ENCODE peak calls at places on chromosome 10, in ten cellular contexts. One of them, this sample, is unnamed.
A peak's percentile ranks its signal among the peaks of the same experiment; 100 is the strongest.

GRCh38 chr10:27720529-27720928 is 25.1 kb downstream of the MKX start:
- DNase-seq in aorta: no peak
- DNase-seq in prostate gland: no peak
- DNase-seq in Peyer's patch: no peak
- DNase-seq in choroid plexus epithelial cell: no peak
- DNase-seq in body of pancreas: no peak
- DNase-seq in coronary artery: no peak
- DNase-seq in psoas muscle: no peak
- DNase-seq in fibroblast of mammary gland: no peak
- DNase-seq in pancreas: no peak
- DNase-seq in this sample: no peak

GRCh38 chr10:71779641-71780040 is 6.3 kb upstream of the VSIR start:
- DNase-seq in aorta: no peak
- DNase-seq in prostate gland: no peak
- DNase-seq in Peyer's patch: no peak
- DNase-seq in choroid plexus epithelial cell: no peak
- DNase-seq in body of pancreas: no peak
- DNase-seq in coronary artery: no peak
- DNase-seq in psoas muscle: no peak
- DNase-seq in fibroblast of mammary gland: no peak
- DNase-seq in pancreas: no peak
- DNase-seq in this sample: no peak

GRCh38 chr10:67114945-67115344 is 189.1 kb downstream of the LRRTM3 start:
- DNase-seq in aorta: no peak
- DNase-seq in prostate gland: no peak
- DNase-seq in Peyer's patch: no peak
- DNase-seq in choroid plexus epithelial cell: no peak
- DNase-seq in body of pancreas: no peak
- DNase-seq in coronary artery: no peak
- DNase-seq in psoas muscle: no peak
- DNase-seq in fibroblast of mammary gland: no peak
- DNase-seq in pancreas: no peak
- DNase-seq in this sample: no peak

GRCh38 chr10:72250666-72251065 is 23.1 kb upstream of the DDIT4 start:
- DNase-seq in aorta: peak; percentile 76
- DNase-seq in prostate gland: peak; percentile 25
- DNase-seq in Peyer's patch: peak; percentile 64
- DNase-seq in choroid plexus epithelial cell: peak; percentile 94
- DNase-seq in body of pancreas: peak; percentile 60
- DNase-seq in coronary artery: no peak
- DNase-seq in psoas muscle: peak; percentile 79
- DNase-seq in fibroblast of mammary gland: peak; percentile 86
- DNase-seq in pancreas: no peak
- DNase-seq in this sample: peak; percentile 86

GRCh38 chr10:105188737-105189463 is 547.8 kb downstream of the SORCS3 start:
- DNase-seq in aorta: no peak
- DNase-seq in prostate gland: no peak
- DNase-seq in Peyer's patch: no peak
- DNase-seq in choroid plexus epithelial cell: peak; percentile 11
- DNase-seq in body of pancreas: no peak
- DNase-seq in coronary artery: no peak
- DNase-seq in psoas muscle: no peak
- DNase-seq in fibroblast of mammary gland: peak; percentile 44
- DNase-seq in pancreas: no peak
- DNase-seq in this sample: peak; percentile 91

GRCh38 chr10:16854623-16855022 is 37.4 kb upstream of the RSU1 start:
- DNase-seq in aorta: no peak
- DNase-seq in prostate gland: no peak
- DNase-seq in Peyer's patch: peak; percentile 51
- DNase-seq in choroid plexus epithelial cell: peak; percentile 39
- DNase-seq in body of pancreas: no peak
- DNase-seq in coronary artery: no peak
- DNase-seq in psoas muscle: no peak
- DNase-seq in fibroblast of mammary gland: peak; percentile 64
- DNase-seq in pancreas: no peak
- DNase-seq in this sample: peak; percentile 46

GRCh38 chr10:126247454-126247975 is 140.8 kb downstream of the ADAM12 start:
- DNase-seq in aorta: peak; percentile 91
- DNase-seq in prostate gland: no peak
- DNase-seq in Peyer's patch: peak; percentile 65
- DNase-seq in choroid plexus epithelial cell: peak; percentile 99
- DNase-seq in body of pancreas: peak; percentile 68
- DNase-seq in coronary artery: peak; percentile 92
- DNase-seq in psoas muscle: no peak
- DNase-seq in fibroblast of mammary gland: peak; percentile 100
- DNase-seq in pancreas: peak; percentile 64
- DNase-seq in this sample: peak; percentile 100

GRCh38 chr10:21494221-21495001 is 31.1 kb downstream of the SKIDA1 start:
- DNase-seq in aorta: no peak
- DNase-seq in prostate gland: no peak
- DNase-seq in Peyer's patch: no peak
- DNase-seq in choroid plexus epithelial cell: peak; percentile 65
- DNase-seq in body of pancreas: no peak
- DNase-seq in coronary artery: peak; percentile 76
- DNase-seq in psoas muscle: peak; percentile 55
- DNase-seq in fibroblast of mammary gland: no peak
- DNase-seq in pancreas: no peak
- DNase-seq in this sample: peak; percentile 37

GRCh38 chr10:88244781-88245350 is 338.3 kb downstream of the RNLS start:
- DNase-seq in aorta: no peak
- DNase-seq in prostate gland: no peak
- DNase-seq in Peyer's patch: no peak
- DNase-seq in choroid plexus epithelial cell: no peak
- DNase-seq in body of pancreas: no peak
- DNase-seq in coronary artery: no peak
- DNase-seq in psoas muscle: no peak
- DNase-seq in fibroblast of mammary gland: no peak
- DNase-seq in pancreas: no peak
- DNase-seq in this sample: no peak

GRCh38 chr10:33199731-33200130 is 134.7 kb downstream of the NRP1 start:
- DNase-seq in aorta: no peak
- DNase-seq in prostate gland: no peak
- DNase-seq in Peyer's patch: no peak
- DNase-seq in choroid plexus epithelial cell: no peak
- DNase-seq in body of pancreas: no peak
- DNase-seq in coronary artery: no peak
- DNase-seq in psoas muscle: no peak
- DNase-seq in fibroblast of mammary gland: peak; percentile 36
- DNase-seq in pancreas: no peak
- DNase-seq in this sample: no peak

GRCh38 chr10:64076322-64076940 is 555.2 kb downstream of the REEP3 start:
- DNase-seq in aorta: no peak
- DNase-seq in prostate gland: no peak
- DNase-seq in Peyer's patch: no peak
- DNase-seq in choroid plexus epithelial cell: no peak
- DNase-seq in body of pancreas: no peak
- DNase-seq in coronary artery: no peak
- DNase-seq in psoas muscle: no peak
- DNase-seq in fibroblast of mammary gland: no peak
- DNase-seq in pancreas: no peak
- DNase-seq in this sample: no peak

GRCh38 chr10:123595661-123596060 is 70.5 kb upstream of the GPR26 start:
- DNase-seq in aorta: no peak
- DNase-seq in prostate gland: no peak
- DNase-seq in Peyer's patch: no peak
- DNase-seq in choroid plexus epithelial cell: no peak
- DNase-seq in body of pancreas: no peak
- DNase-seq in coronary artery: no peak
- DNase-seq in psoas muscle: no peak
- DNase-seq in fibroblast of mammary gland: no peak
- DNase-seq in pancreas: no peak
- DNase-seq in this sample: no peak

GRCh38 chr10:13769926-13770325 is 183.2 kb downstream of the PRPF18 start:
- DNase-seq in aorta: no peak
- DNase-seq in prostate gland: peak; percentile 10
- DNase-seq in Peyer's patch: no peak
- DNase-seq in choroid plexus epithelial cell: no peak
- DNase-seq in body of pancreas: no peak
- DNase-seq in coronary artery: no peak
- DNase-seq in psoas muscle: no peak
- DNase-seq in fibroblast of mammary gland: peak; percentile 77
- DNase-seq in pancreas: no peak
- DNase-seq in this sample: peak; percentile 87
- H3K4me3 ChIP-seq in aorta: no peak overlapping the region
- H3K4me3 ChIP-seq in prostate gland: no peak overlapping the region
- H3K4me3 ChIP-seq in Peyer's patch: no peak overlapping the region
- H3K4me3 ChIP-seq in choroid plexus epithelial cell: no peak overlapping the region
- H3K4me3 ChIP-seq in body of pancreas: no peak overlapping the region
- H3K4me3 ChIP-seq in coronary artery: no peak overlapping the region
- H3K4me3 ChIP-seq in psoas muscle: no peak overlapping the region
- H3K4me3 ChIP-seq in fibroblast of mammary gland: no peak overlapping the region
- H3K4me3 ChIP-seq in pancreas: no peak overlapping the region
- H3K4me3 ChIP-seq in this sample: no peak overlapping the region

GRCh38 chr10:103193820-103194529 is 903 bp upstream of the NT5C2 start:
- DNase-seq in aorta: no peak
- DNase-seq in prostate gland: peak; percentile 47
- DNase-seq in Peyer's patch: no peak
- DNase-seq in choroid plexus epithelial cell: peak; percentile 57
- DNase-seq in body of pancreas: peak; percentile 63
- DNase-seq in coronary artery: no peak
- DNase-seq in psoas muscle: no peak
- DNase-seq in fibroblast of mammary gland: peak; percentile 77
- DNase-seq in pancreas: peak; percentile 30
- DNase-seq in this sample: peak; percentile 46
- H3K4me3 ChIP-seq in aorta: peak overlapping the region; percentile 93
- H3K4me3 ChIP-seq in prostate gland: no peak overlapping the region
- H3K4me3 ChIP-seq in Peyer's patch: no peak overlapping the region
- H3K4me3 ChIP-seq in choroid plexus epithelial cell: no peak overlapping the region
- H3K4me3 ChIP-seq in body of pancreas: no peak overlapping the region
- H3K4me3 ChIP-seq in coronary artery: peak overlapping the region; percentile 90
- H3K4me3 ChIP-seq in psoas muscle: peak overlapping the region; percentile 89
- H3K4me3 ChIP-seq in fibroblast of mammary gland: peak overlapping the region; percentile 44
- H3K4me3 ChIP-seq in pancreas: peak overlapping the region; percentile 82
- H3K4me3 ChIP-seq in this sample: no peak overlapping the region

GRCh38 chr10:96987141-96987841 is 155.2 kb downstream of the LCOR start:
- DNase-seq in aorta: no peak
- DNase-seq in prostate gland: peak; percentile 35
- DNase-seq in Peyer's patch: no peak
- DNase-seq in choroid plexus epithelial cell: no peak
- DNase-seq in body of pancreas: no peak
- DNase-seq in coronary artery: no peak
- DNase-seq in psoas muscle: no peak
- DNase-seq in fibroblast of mammary gland: no peak
- DNase-seq in pancreas: no peak
- DNase-seq in this sample: no peak

GRCh38 chr10:96986200-96986856 is 154.2 kb downstream of the LCOR start:
- DNase-seq in aorta: no peak
- DNase-seq in prostate gland: no peak
- DNase-seq in Peyer's patch: no peak
- DNase-seq in choroid plexus epithelial cell: no peak
- DNase-seq in body of pancreas: peak; percentile 13
- DNase-seq in coronary artery: no peak
- DNase-seq in psoas muscle: no peak
- DNase-seq in fibroblast of mammary gland: no peak
- DNase-seq in pancreas: no peak
- DNase-seq in this sample: no peak

GRCh38 chr10:96987842-96988175 is 155.7 kb downstream of the LCOR start:
- DNase-seq in aorta: no peak
- DNase-seq in prostate gland: no peak
- DNase-seq in Peyer's patch: no peak
- DNase-seq in choroid plexus epithelial cell: no peak
- DNase-seq in body of pancreas: no peak
- DNase-seq in coronary artery: no peak
- DNase-seq in psoas muscle: no peak
- DNase-seq in fibroblast of mammary gland: peak; percentile 20
- DNase-seq in pancreas: no peak
- DNase-seq in this sample: no peak

GRCh38 chr10:96982149-96982930 is 150.2 kb downstream of the LCOR start:
- DNase-seq in aorta: no peak
- DNase-seq in prostate gland: no peak
- DNase-seq in Peyer's patch: no peak
- DNase-seq in choroid plexus epithelial cell: no peak
- DNase-seq in body of pancreas: no peak
- DNase-seq in coronary artery: no peak
- DNase-seq in psoas muscle: no peak
- DNase-seq in fibroblast of mammary gland: no peak
- DNase-seq in pancreas: no peak
- DNase-seq in this sample: no peak

GRCh38 chr10:96984512-96985225 is 152.6 kb downstream of the LCOR start:
- DNase-seq in aorta: no peak
- DNase-seq in prostate gland: no peak
- DNase-seq in Peyer's patch: no peak
- DNase-seq in choroid plexus epithelial cell: peak; percentile 45
- DNase-seq in body of pancreas: no peak
- DNase-seq in coronary artery: no peak
- DNase-seq in psoas muscle: no peak
- DNase-seq in fibroblast of mammary gland: peak; percentile 8
- DNase-seq in pancreas: no peak
- DNase-seq in this sample: no peak
- H3K4me3 ChIP-seq in aorta: no peak overlapping the region
- H3K4me3 ChIP-seq in prostate gland: no peak overlapping the region
- H3K4me3 ChIP-seq in Peyer's patch: no peak overlapping the region
- H3K4me3 ChIP-seq in choroid plexus epithelial cell: no peak overlapping the region
- H3K4me3 ChIP-seq in body of pancreas: no peak overlapping the region
- H3K4me3 ChIP-seq in coronary artery: no peak overlapping the region
- H3K4me3 ChIP-seq in psoas muscle: peak overlapping the region; percentile 15
- H3K4me3 ChIP-seq in fibroblast of mammary gland: no peak overlapping the region
- H3K4me3 ChIP-seq in pancreas: no peak overlapping the region
- H3K4me3 ChIP-seq in this sample: no peak overlapping the region

GRCh38 chr10:42836771-42837468 is 54.3 kb downstream of the BMS1 start:
- DNase-seq in aorta: no peak
- DNase-seq in prostate gland: no peak
- DNase-seq in Peyer's patch: no peak
- DNase-seq in choroid plexus epithelial cell: peak; percentile 51
- DNase-seq in body of pancreas: peak; percentile 7
- DNase-seq in coronary artery: no peak
- DNase-seq in psoas muscle: no peak
- DNase-seq in fibroblast of mammary gland: peak; percentile 12
- DNase-seq in pancreas: peak; percentile 19
- DNase-seq in this sample: peak; percentile 27
- H3K4me3 ChIP-seq in aorta: no peak overlapping the region
- H3K4me3 ChIP-seq in prostate gland: peak overlapping the region; percentile 14
- H3K4me3 ChIP-seq in Peyer's patch: no peak overlapping the region
- H3K4me3 ChIP-seq in choroid plexus epithelial cell: peak overlapping the region; percentile 49
- H3K4me3 ChIP-seq in body of pancreas: no peak overlapping the region
- H3K4me3 ChIP-seq in coronary artery: peak overlapping the region; percentile 65
- H3K4me3 ChIP-seq in psoas muscle: peak overlapping the region; percentile 55
- H3K4me3 ChIP-seq in fibroblast of mammary gland: no peak overlapping the region
- H3K4me3 ChIP-seq in pancreas: peak overlapping the region; percentile 44
- H3K4me3 ChIP-seq in this sample: peak overlapping the region; percentile 22

This sample was measured in fibroblast of lung.